ENCODE peak calls at places on chromosome 5, in seven cellular contexts. Q is A549, M is EL, I is substantia nigra, E is astrocyte of the hippocampus, L is bronchial epithelial cell, Y is NCI-H2029 treated with DMSO at 0.1 percent for 48 hours. O is an unnamed sample.

GRCh38 chr5:91283326-91283725 is 99.8 kb downstream of the ARRDC3 start:
- DNase-seq in I (no peak), Y (no peak), L (peak), Q (no peak), M (no peak), E (no peak), O (no peak)

GRCh38 chr5:74865799-74866652 is at the start of gene FAM169A:
- DNase-seq in L (peak), Q (peak), M (peak), I (peak), Y (no peak), E (peak), O (peak)

GRCh38 chr5:4868140-4868735 is 271.9 kb upstream of the ADAMTS16 start:
- DNase-seq in L (peak), E (peak), Q (peak), M (peak), Y (peak), I (peak), O (no peak)

GRCh38 chr5:149445739-149446369 is 66.8 kb upstream of the IL17B start:
- DNase-seq in L (peak), I (no peak), Y (no peak), E (peak), Q (peak), M (peak), O (no peak)

GRCh38 chr5:5404376-5404775 is 18.1 kb upstream of the ICE1 start:
- DNase-seq in Y (no peak), L (no peak), E (no peak), M (no peak), Q (no peak), I (no peak), O (no peak)

GRCh38 chr5:16871746-16872339 is 64.2 kb downstream of the MYO10 start:
- DNase-seq in I (no peak), E (no peak), Q (no peak), Y (no peak), M (peak), L (no peak), O (no peak)

GRCh38 chr5:173696216-173696615 is 79.8 kb upstream of the BOD1 start:
- DNase-seq in M (no peak), L (no peak), I (no peak), E (no peak), Q (no peak), Y (no peak), O (no peak)

GRCh38 chr5:97547999-97548797 is 365.2 kb upstream of the RIOK2 start:
- DNase-seq in Q (no peak), E (no peak), M (no peak), Y (no peak), L (peak), I (no peak), O (no peak)

GRCh38 chr5:14327624-14328023 is 184.5 kb downstream of the TRIO start:
- DNase-seq in M (peak), Q (no peak), E (peak), I (no peak), Y (no peak), L (no peak), O (no peak)

GRCh38 chr5:31412324-31412723 is 119.6 kb downstream of the DROSHA start:
- DNase-seq in E (no peak), I (no peak), L (no peak), M (peak), Q (no peak), Y (no peak), O (no peak)

GRCh38 chr5:157323107-157323706 is 57.3 kb downstream of the CYFIP2 start:
- DNase-seq in I (no peak), Q (no peak), E (no peak), Y (no peak), L (no peak), M (no peak), O (no peak)

GRCh38 chr5:150516011-150516410 is 8.1 kb downstream of the NDST1 start:
- DNase-seq in Q (peak), M (peak), Y (no peak), I (no peak), L (no peak), E (peak), O (no peak)

GRCh38 chr5:133370904-133371303 is 241.4 kb downstream of the FSTL4 start:
- DNase-seq in L (no peak), Q (no peak), M (no peak), E (no peak), I (no peak), Y (no peak), O (no peak)

GRCh38 chr5:177133845-177134652 is 476 bp downstream of the NSD1 start:
- DNase-seq in L (no peak), E (peak), I (peak), M (peak), Q (peak), Y (no peak), O (peak)

GRCh38 chr5:74641778-74642542 is 1.4 kb upstream of the ENC1 start:
- DNase-seq in Y (no peak), Q (peak), E (peak), L (peak), I (no peak), M (peak), O (no peak)

GRCh38 chr5:96958977-96959376 is 23.1 kb downstream of the LNPEP start:
- DNase-seq in L (no peak), Q (no peak), Y (no peak), I (no peak), M (no peak), E (no peak), O (no peak)

GRCh38 chr5:116576043-116576713 is 1.6 kb upstream of the SEMA6A start:
- DNase-seq in I (peak), Q (peak), Y (no peak), E (peak), M (peak), L (peak), O (no peak)

GRCh38 chr5:177546262-177546741 is 8.1 kb downstream of the FAM193B start:
- DNase-seq in M (peak), E (peak), Y (no peak), I (no peak), Q (peak), L (peak), O (no peak)

GRCh38 chr5:160260006-160260775 is 30.9 kb downstream of the FABP6 start:
- DNase-seq in M (no peak), L (no peak), I (no peak), Q (no peak), Y (no peak), E (no peak), O (no peak)

GRCh38 chr5:65779643-65780042 is 57.6 kb downstream of the NLN start:
- DNase-seq in Y (no peak), Q (no peak), M (no peak), E (no peak), I (no peak), L (no peak), O (no peak)

GRCh38 chr5:135156715-135157404 is 122.8 kb upstream of the PITX1 start:
- DNase-seq in L (peak), Q (no peak), I (no peak), Y (no peak), E (no peak), M (no peak), O (no peak)

GRCh38 chr5:116409591-116410296 is 164.9 kb downstream of the SEMA6A start:
- DNase-seq in E (no peak), Y (no peak), M (no peak), L (no peak), I (no peak), Q (no peak), O (no peak)

GRCh38 chr5:151886741-151887261 is 37.9 kb downstream of the GLRA1 start:
- DNase-seq in L (peak), E (no peak), Q (no peak), I (no peak), Y (no peak), M (peak), O (no peak)

GRCh38 chr5:59678959-59679358 is 214.6 kb downstream of the PDE4D start:
- DNase-seq in E (no peak), Q (no peak), L (no peak), I (no peak), M (no peak), Y (no peak), O (no peak)

GRCh38 chr5:30099634-30100033 is 1093.9 kb upstream of the CDH6 start:
- DNase-seq in Q (peak), Y (no peak), L (no peak), I (no peak), E (peak), M (no peak), O (no peak)

GRCh38 chr5:89981871-89982773 is 427.4 kb downstream of the CETN3 start:
- DNase-seq in L (no peak), E (no peak), Q (no peak), M (no peak), Y (no peak), I (no peak), O (no peak)

GRCh38 chr5:77366717-77367500 is 125.2 kb downstream of the WDR41 start:
- DNase-seq in M (no peak), E (no peak), Q (no peak), I (no peak), L (no peak), Y (no peak), O (no peak)

GRCh38 chr5:176653401-176653800 is 6.1 kb downstream of the TSPAN17 start:
- DNase-seq in M (no peak), I (no peak), E (no peak), Q (no peak), L (peak), Y (no peak), O (no peak)

GRCh38 chr5:102617187-102617856 is 118.5 kb upstream of the SLCO6A1 start:
- DNase-seq in M (no peak), E (no peak), I (no peak), Q (no peak), L (no peak), Y (no peak), O (no peak)

GRCh38 chr5:220008-220407 is 1.9 kb downstream of the SDHA start:
- DNase-seq in I (no peak), M (no peak), Y (no peak), L (no peak), E (no peak), Q (no peak), O (no peak)

GRCh38 chr5:60993875-60994571 is 49.0 kb downstream of the NDUFAF2 start:
- DNase-seq in I (no peak), M (no peak), Q (no peak), E (no peak), Y (no peak), L (no peak), O (no peak)

GRCh38 chr5:150527808-150528207 is 19.9 kb downstream of the NDST1 start:
- DNase-seq in Y (no peak), L (no peak), E (no peak), Q (no peak), I (no peak), M (no peak), O (no peak)

GRCh38 chr5:134837530-134838181 is 8.1 kb upstream of the C5orf24 start:
- DNase-seq in E (peak), Q (no peak), I (no peak), Y (no peak), L (no peak), M (no peak), O (no peak)

GRCh38 chr5:53027913-53028312 is 38.8 kb downstream of the ITGA2 start:
- DNase-seq in Q (peak), M (peak), Y (no peak), L (peak), I (no peak), E (peak), O (no peak)

O was measured in T-helper 22 cell.